ENCODE peak calls at places on chromosome 4, in five cellular contexts. W is spleen; O is CD8-positive, alpha-beta memory T cell; R is endodermal cell; L is CD4-positive, alpha-beta T cell. H is an unnamed sample. For H3K27me3, the result is how much of the 10 kb centered on the place peaks cover.

GRCh38 chr4:75727073-75727472 is 2.7 kb downstream of the USO1 start:
- DNase-seq in W (no peak), O (no peak), R (no peak), L (no peak), H (no peak)

GRCh38 chr4:55321707-55322264 is 24.3 kb upstream of the SRD5A3 start:
- DNase-seq in W (no peak), O (no peak), R (peak), L (no peak), H (peak)

GRCh38 chr4:89193828-89194227 is 82.5 kb downstream of the TIGD2 start:
- DNase-seq in W (no peak), O (no peak), R (no peak), L (no peak), H (no peak)

GRCh38 chr4:174611792-174612191 is 89.5 kb upstream of the HPGD start:
- DNase-seq in W (no peak), O (no peak), R (no peak), L (no peak), H (no peak)

GRCh38 chr4:3365871-3366842 is 73.3 kb downstream of the RGS12 start:
- DNase-seq in W (peak), O (no peak), R (no peak), L (no peak), H (no peak)

GRCh38 chr4:55791666-55792065 is 27.9 kb upstream of the EXOC1L start:
- DNase-seq in W (no peak), O (no peak), R (no peak), L (no peak), H (no peak)

GRCh38 chr4:112881842-112882241 is 167.6 kb upstream of the ANK2 start:
- DNase-seq in W (no peak), O (no peak), R (peak), L (no peak), H (no peak)

GRCh38 chr4:176767183-176767582 is 25.5 kb downstream of the VEGFC start:
- DNase-seq in W (no peak), O (no peak), R (no peak), L (no peak), H (no peak)

GRCh38 chr4:164772076-164772475 is 18.1 kb downstream of the SMIM31 start:
- DNase-seq in W (no peak), O (no peak), R (no peak), L (no peak), H (no peak)

GRCh38 chr4:90328558-90328957 is 201.4 kb downstream of the CCSER1 start:
- DNase-seq in W (no peak), O (no peak), R (no peak), L (no peak), H (no peak)

GRCh38 chr4:152575533-152575932 is 39.6 kb upstream of the FBXW7 start:
- DNase-seq in W (no peak), O (no peak), R (no peak), L (no peak), H (no peak)

GRCh38 chr4:134622194-134622593 is 420.6 kb upstream of the PABPC4L start:
- DNase-seq in W (no peak), O (no peak), R (no peak), L (no peak), H (no peak)

GRCh38 chr4:56681158-56681848 is at the start of gene HOPX:
- DNase-seq in W (no peak), O (peak), R (peak), L (no peak), H (no peak)

GRCh38 chr4:105624530-105624929 is 72.1 kb downstream of the ARHGEF38 start:
- DNase-seq in W (no peak), O (no peak), R (no peak), L (no peak), H (no peak)

GRCh38 chr4:150784305-150784704 is 202.4 kb downstream of the MAB21L2 start:
- DNase-seq in W (no peak), O (no peak), R (peak), L (no peak), H (no peak)

GRCh38 chr4:107046261-107046660 is 10.1 kb upstream of the DKK2 start:
- DNase-seq in W (no peak), O (no peak), R (no peak), L (no peak), H (no peak)

GRCh38 chr4:67712000-67712625 is 11.2 kb upstream of the UBA6 start:
- DNase-seq in W (no peak), O (no peak), R (peak), L (no peak), H (no peak)

GRCh38 chr4:181258569-181258968 is 984.6 kb upstream of the TENM3 start:
- DNase-seq in W (no peak), O (no peak), R (peak), L (no peak), H (no peak)

GRCh38 chr4:154065368-154065767 is 276.5 kb upstream of the SFRP2 start:
- DNase-seq in W (no peak), O (no peak), R (no peak), L (no peak), H (no peak)

GRCh38 chr4:10587697-10588096 is 96.9 kb downstream of the CLNK start:
- DNase-seq in W (peak), O (peak), R (no peak), L (peak), H (no peak)

GRCh38 chr4:8229341-8229975 is 30.4 kb downstream of the SH3TC1 start:
- DNase-seq in W (no peak), O (no peak), R (no peak), L (no peak), H (no peak)

GRCh38 chr4:153488719-153489384 is 22.7 kb downstream of the TMEM131L start:
- DNase-seq in W (peak), O (no peak), R (peak), L (no peak), H (no peak)

GRCh38 chr4:15755321-15755750 is 22.8 kb upstream of the CD38 start:
- DNase-seq in W (no peak), O (no peak), R (no peak), L (no peak), H (no peak)

GRCh38 chr4:141797966-141798365 is 161.6 kb downstream of the IL15 start:
- DNase-seq in W (no peak), O (no peak), R (no peak), L (no peak), H (no peak)

GRCh38 chr4:16757080-16757521 is 141.3 kb downstream of the LDB2 start:
- DNase-seq in W (no peak), O (no peak), R (no peak), L (no peak), H (no peak)

GRCh38 chr4:122806981-122807679 is 19.5 kb upstream of the FGF2 start:
- DNase-seq in W (no peak), O (no peak), R (no peak), L (no peak), H (no peak)

GRCh38 chr4:71184195-71184781 is 154.5 kb upstream of the SLC4A4 start:
- DNase-seq in W (no peak), O (peak), R (peak), L (peak), H (no peak)

GRCh38 chr4:87103086-87103485 is 117.3 kb downstream of the KLHL8 start:
- DNase-seq in W (no peak), O (no peak), R (no peak), L (no peak), H (no peak)

GRCh38 chr4:87230806-87231205 is 10.4 kb upstream of the KLHL8 start:
- DNase-seq in W (no peak), O (no peak), R (no peak), L (no peak), H (no peak)

GRCh38 chr4:56630876-56631666 is 50.0 kb downstream of the HOPX start:
- DNase-seq in W (no peak), O (no peak), R (no peak), L (no peak), H (no peak)

GRCh38 chr4:163344147-163345050 is 707 bp downstream of the NPY5R start:
- DNase-seq in W (peak), O (no peak), R (peak), L (no peak), H (no peak)

GRCh38 chr4:138789796-138790195 is 225.8 kb upstream of the NOCT start:
- DNase-seq in W (no peak), O (no peak), R (no peak), L (no peak), H (no peak)

GRCh38 chr4:82480786-82481317 is 50.5 kb downstream of the ENOPH1 start:
- DNase-seq in W (no peak), O (no peak), R (peak), L (no peak), H (no peak)

GRCh38 chr4:38565271-38566199 is 98.5 kb upstream of the KLF3 start:
- DNase-seq in W (no peak), O (no peak), R (no peak), L (no peak), H (no peak)

GRCh38 chr4:188934320-188934975 is 795.2 kb downstream of the TRIML1 start:
- DNase-seq in W (no peak), O (no peak), R (no peak), L (no peak), H (no peak)

GRCh38 chr4:162475221-162475620 is 311.4 kb upstream of the FSTL5 start:
- DNase-seq in W (no peak), O (no peak), R (no peak), L (no peak), H (no peak)

GRCh38 chr4:156537275-156537674 is 434.3 kb downstream of the PDGFC start:
- DNase-seq in W (no peak), O (no peak), R (no peak), L (no peak), H (no peak)

GRCh38 chr4:27048350-27049100 is 187.9 kb downstream of the STIM2 start:
- DNase-seq in W (no peak), O (peak), R (no peak), L (no peak), H (no peak)
- H3K27me3 ChIP-seq in W (half or more), O (under half), R (under half), L (under half), H (under half)

DNA sequence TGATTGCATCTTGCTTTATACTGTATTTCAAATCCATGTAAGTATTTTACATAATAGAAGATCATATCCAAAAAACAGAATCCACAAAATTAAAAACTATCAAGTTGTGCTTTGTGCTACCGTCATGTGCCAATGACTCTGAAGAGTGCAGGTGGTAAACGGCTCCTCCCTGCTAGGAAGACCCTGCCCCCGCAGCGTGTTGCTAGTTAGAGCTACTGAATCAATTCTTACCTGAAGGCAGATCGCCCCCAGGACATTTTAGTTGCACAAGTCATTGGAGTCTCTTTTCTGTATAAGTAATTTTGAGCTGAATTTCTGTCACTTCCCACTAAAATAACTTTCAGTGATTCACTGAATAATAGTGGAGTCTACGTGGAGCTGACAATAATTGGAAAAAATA is 599.5 kb upstream of the ZFP42 start:
- DNase-seq in W (no peak), O (no peak), R (peak), L (no peak), H (no peak)
- H3K27me3 ChIP-seq in W (under half), O (under half), R (under half), L (under half), H (under half)

GRCh38 chr4:1784789-1785591 is 8.1 kb upstream of the FGFR3 start:
- DNase-seq in W (no peak), O (no peak), R (no peak), L (no peak), H (no peak)
- H3K27me3 ChIP-seq in W (under half), O (under half), R (under half), L (under half), H (under half)

DNA sequence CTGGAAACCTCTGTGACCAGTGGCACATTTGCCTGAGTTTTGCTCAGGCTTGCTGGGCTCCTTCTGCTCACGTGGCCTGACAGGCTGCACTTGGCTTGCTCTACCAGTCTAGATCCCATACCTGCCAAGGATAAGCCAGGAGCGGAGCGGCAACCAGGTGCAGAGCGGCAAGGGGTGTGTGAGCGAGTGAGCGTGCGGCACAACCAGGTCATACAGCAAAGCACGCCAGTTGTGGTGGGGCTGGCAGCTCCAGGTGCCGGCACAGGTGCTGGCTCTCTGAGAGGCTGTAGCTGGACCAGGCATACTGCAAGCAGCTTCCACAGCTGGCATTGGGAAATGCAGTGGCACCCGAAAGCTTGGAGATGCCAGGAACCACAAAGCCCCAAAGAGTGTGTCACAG is 1495.1 kb downstream of the PCDH7 start:
- DNase-seq in W (peak), O (no peak), R (no peak), L (no peak), H (no peak)
- H3K27me3 ChIP-seq in W (under half), O (under half), R (under half), L (under half), H (under half)

DNA sequence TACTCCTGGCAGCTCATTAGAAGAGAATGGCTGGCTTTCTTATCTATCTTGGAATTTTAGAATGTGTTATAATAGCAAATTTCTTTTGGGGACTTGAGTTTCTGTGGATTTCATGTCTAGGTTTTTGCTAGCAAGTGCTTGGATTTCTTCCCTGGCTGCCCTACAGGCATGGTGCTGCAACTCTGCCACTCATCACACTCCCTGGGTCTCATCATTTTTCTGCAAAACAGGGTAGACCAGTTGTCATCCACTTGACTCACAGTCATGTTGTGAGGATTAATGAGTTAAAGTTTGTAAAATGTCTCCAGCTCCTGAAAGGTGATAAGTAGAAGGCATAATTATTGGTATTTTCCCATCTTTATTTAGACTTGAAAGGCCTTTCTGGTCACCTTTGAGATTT is 60.7 kb upstream of the LCORL start:
- DNase-seq in W (no peak), O (no peak), R (no peak), L (no peak), H (no peak)
- H3K27me3 ChIP-seq in W (under half), O (under half), R (under half), L (under half), H (under half)

GRCh38 chr4:185480016-185480732 is 8.6 kb upstream of the CCDC110 start:
- DNase-seq in W (no peak), O (no peak), R (peak), L (no peak), H (no peak)
- H3K27me3 ChIP-seq in W (under half), O (under half), R (half or more), L (under half), H (under half)

DNA sequence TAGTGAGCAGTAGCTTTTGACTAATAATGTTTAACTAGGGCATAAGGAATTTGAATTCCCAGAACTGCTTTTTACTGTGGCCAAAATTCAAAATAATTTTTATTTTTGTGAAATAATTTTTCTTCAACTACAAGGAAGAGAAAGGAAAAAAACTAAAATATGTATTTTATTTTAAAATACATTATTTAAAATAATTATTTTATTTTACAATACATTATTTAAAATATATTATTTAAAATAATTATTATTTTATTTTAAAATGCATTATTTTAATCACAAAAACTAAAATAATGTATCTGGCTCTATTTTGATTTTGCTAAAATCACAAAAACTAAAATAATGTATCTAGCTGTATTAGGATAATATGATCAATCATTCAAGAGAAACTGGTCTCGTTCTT is 210.4 kb downstream of the RELL1 start:
- DNase-seq in W (no peak), O (no peak), R (no peak), L (no peak), H (no peak)
- H3K27me3 ChIP-seq in W (under half), O (under half), R (under half), L (under half), H (under half)

DNA sequence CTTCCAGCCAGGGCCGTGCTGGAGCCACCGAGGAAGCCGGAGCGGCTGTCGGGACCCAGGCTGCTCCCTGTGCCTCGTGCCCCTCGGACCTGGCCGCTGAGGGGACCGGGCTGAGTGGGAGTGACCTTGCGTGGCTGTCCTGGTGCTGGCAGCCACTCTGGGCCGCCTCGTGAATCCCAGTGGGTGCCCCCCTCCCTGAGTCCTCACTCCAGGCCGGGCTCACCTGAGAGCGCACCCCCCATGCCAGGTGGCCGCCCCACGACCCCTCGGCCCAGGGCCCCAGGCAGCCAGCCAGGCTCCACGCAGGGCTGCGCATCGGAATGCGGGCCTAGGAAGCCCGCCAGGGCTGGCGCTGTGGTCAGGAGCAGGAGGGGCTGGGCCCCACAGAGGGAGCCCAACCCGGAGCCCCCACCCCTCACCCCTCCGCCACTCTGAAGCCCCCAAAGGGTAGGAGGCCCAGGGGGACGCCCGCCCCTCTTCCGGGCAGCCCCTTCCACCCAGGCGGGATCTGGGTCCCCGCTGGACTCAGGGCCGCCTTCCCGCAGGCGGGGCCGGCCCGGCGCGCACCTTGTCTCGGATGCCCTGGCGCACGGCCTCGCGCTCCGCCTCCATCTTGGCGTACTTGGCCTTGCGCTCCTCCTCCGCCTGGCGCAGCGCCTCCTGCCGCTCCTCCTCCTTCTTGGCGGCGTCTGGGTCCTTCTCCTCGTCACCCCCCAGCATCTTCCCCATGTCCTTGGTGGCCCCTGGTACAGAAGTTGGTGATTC is 33.9 kb downstream of the CPLX1 start:
- DNase-seq in W (no peak), O (no peak), R (peak), L (peak), H (no peak)
- H3K27me3 ChIP-seq in W (half or more), O (under half), R (half or more), L (under half), H (under half)

DNA sequence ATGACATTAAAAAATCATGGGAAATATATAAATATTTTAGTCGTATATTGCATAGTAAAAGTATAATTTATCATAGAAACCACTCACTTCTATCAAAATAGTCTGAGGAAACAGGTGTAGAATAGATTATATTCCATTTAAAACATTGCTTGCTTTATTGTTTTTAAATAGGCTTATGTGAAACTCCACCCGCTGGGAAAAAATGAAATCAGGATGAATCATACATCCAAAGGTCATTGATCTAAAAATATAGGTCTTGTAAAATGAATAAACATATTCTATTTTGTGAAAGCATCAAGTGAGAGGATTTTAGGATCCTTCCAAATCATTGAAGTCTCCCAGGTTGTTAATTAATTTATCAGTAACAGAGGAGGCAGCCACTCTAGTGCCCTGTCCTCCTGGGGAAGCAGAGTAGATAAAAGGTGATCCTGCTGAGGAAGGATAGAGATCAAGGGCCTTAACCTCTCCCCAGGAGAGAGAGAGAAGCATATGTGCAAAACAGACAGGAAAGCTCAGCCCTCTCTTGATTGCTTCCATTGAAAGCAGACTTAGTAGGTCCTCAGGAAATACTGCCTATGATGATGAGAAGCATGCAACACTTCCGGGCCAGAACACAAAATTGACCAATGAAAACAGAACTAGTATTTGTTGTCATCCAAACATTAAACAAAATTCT is 96.8 kb upstream of the MAP9 start:
- DNase-seq in W (no peak), O (no peak), R (peak), L (no peak), H (no peak)
- H3K27me3 ChIP-seq in W (under half), O (under half), R (under half), L (under half), H (under half)